ENCODE peak calls at places on chromosomes 7 and 10, in nine cellular contexts. One of them, this sample, is unnamed.

GRCh38 chr10:124294811-124295770 is 123.6 kb downstream of the OAT start:
- DNase-seq in fibroblast of lung: no peak
- DNase-seq in aorta: peak; percentile 63
- DNase-seq in cardiac muscle cell: no peak
- DNase-seq in RWPE2: no peak
- DNase-seq in left ventricle myocardium inferior: no peak
- DNase-seq in astrocyte: no peak
- DNase-seq in heart left ventricle: no peak
- DNase-seq in endodermal cell: no peak
- DNase-seq in this sample: no peak

GRCh38 chr10:78436223-78436575 is 402.5 kb downstream of the RPS24 start:
- DNase-seq in cardiac muscle cell: peak; percentile 59
- DNase-seq in astrocyte: no peak
- DNase-seq in aorta: no peak
- DNase-seq in heart left ventricle: no peak
- DNase-seq in endodermal cell: peak; percentile 71
- DNase-seq in fibroblast of lung: no peak
- DNase-seq in left ventricle myocardium inferior: no peak
- DNase-seq in RWPE2: no peak
- DNase-seq in this sample: no peak

GRCh38 chr10:23818484-23818883 is 379.6 kb downstream of the OTUD1 start:
- DNase-seq in aorta: no peak
- DNase-seq in cardiac muscle cell: no peak
- DNase-seq in astrocyte: no peak
- DNase-seq in fibroblast of lung: no peak
- DNase-seq in RWPE2: no peak
- DNase-seq in left ventricle myocardium inferior: no peak
- DNase-seq in heart left ventricle: no peak
- DNase-seq in endodermal cell: peak; percentile 59
- DNase-seq in this sample: no peak

GRCh38 chr7:30470783-30471182 is 7.8 kb downstream of the NOD1 start:
- DNase-seq in cardiac muscle cell: peak; percentile 83
- DNase-seq in endodermal cell: no peak
- DNase-seq in RWPE2: no peak
- DNase-seq in astrocyte: peak; percentile 90
- DNase-seq in fibroblast of lung: peak; percentile 92
- DNase-seq in left ventricle myocardium inferior: no peak
- DNase-seq in aorta: no peak
- DNase-seq in heart left ventricle: peak; percentile 57
- DNase-seq in this sample: no peak

GRCh38 chr10:30437039-30437781 is 3.2 kb downstream of the MAP3K8 start:
- DNase-seq in left ventricle myocardium inferior: no peak
- DNase-seq in astrocyte: peak; percentile 86
- DNase-seq in aorta: no peak
- DNase-seq in fibroblast of lung: peak; percentile 87
- DNase-seq in RWPE2: no peak
- DNase-seq in heart left ventricle: no peak
- DNase-seq in endodermal cell: no peak
- DNase-seq in cardiac muscle cell: no peak
- DNase-seq in this sample: no peak

GRCh38 chr10:101066146-101066889 is 4.5 kb downstream of the KAZALD1 start:
- DNase-seq in RWPE2: no peak
- DNase-seq in astrocyte: no peak
- DNase-seq in fibroblast of lung: peak; percentile 59
- DNase-seq in aorta: peak; percentile 91
- DNase-seq in cardiac muscle cell: peak; percentile 75
- DNase-seq in left ventricle myocardium inferior: peak; percentile 83
- DNase-seq in heart left ventricle: peak; percentile 87
- DNase-seq in endodermal cell: peak; percentile 79
- DNase-seq in this sample: peak; percentile 96

GRCh38 chr7:142481548-142481947 is 223.7 kb upstream of the PRSS58 start:
- DNase-seq in RWPE2: no peak
- DNase-seq in left ventricle myocardium inferior: no peak
- DNase-seq in fibroblast of lung: no peak
- DNase-seq in cardiac muscle cell: no peak
- DNase-seq in astrocyte: no peak
- DNase-seq in heart left ventricle: no peak
- DNase-seq in aorta: no peak
- DNase-seq in endodermal cell: peak; percentile 33
- DNase-seq in this sample: no peak

GRCh38 chr10:97320480-97321031 is 1.5 kb downstream of the FRAT1 start:
- DNase-seq in aorta: no peak
- DNase-seq in astrocyte: no peak
- DNase-seq in heart left ventricle: peak; percentile 24
- DNase-seq in cardiac muscle cell: peak; percentile 33
- DNase-seq in RWPE2: no peak
- DNase-seq in fibroblast of lung: no peak
- DNase-seq in left ventricle myocardium inferior: no peak
- DNase-seq in endodermal cell: peak; percentile 69
- DNase-seq in this sample: peak; percentile 67

GRCh38 chr10:123472606-123473005 is 193.5 kb upstream of the GPR26 start:
- DNase-seq in aorta: no peak
- DNase-seq in heart left ventricle: no peak
- DNase-seq in left ventricle myocardium inferior: no peak
- DNase-seq in astrocyte: no peak
- DNase-seq in cardiac muscle cell: peak; percentile 88
- DNase-seq in RWPE2: no peak
- DNase-seq in fibroblast of lung: no peak
- DNase-seq in endodermal cell: peak; percentile 82
- DNase-seq in this sample: no peak

GRCh38 chr10:11712761-11713160 is 29.4 kb upstream of the ECHDC3 start:
- DNase-seq in fibroblast of lung: peak; percentile 43
- DNase-seq in aorta: no peak
- DNase-seq in RWPE2: no peak
- DNase-seq in left ventricle myocardium inferior: no peak
- DNase-seq in astrocyte: peak; percentile 42
- DNase-seq in endodermal cell: no peak
- DNase-seq in heart left ventricle: no peak
- DNase-seq in cardiac muscle cell: no peak
- DNase-seq in this sample: no peak

DNA sequence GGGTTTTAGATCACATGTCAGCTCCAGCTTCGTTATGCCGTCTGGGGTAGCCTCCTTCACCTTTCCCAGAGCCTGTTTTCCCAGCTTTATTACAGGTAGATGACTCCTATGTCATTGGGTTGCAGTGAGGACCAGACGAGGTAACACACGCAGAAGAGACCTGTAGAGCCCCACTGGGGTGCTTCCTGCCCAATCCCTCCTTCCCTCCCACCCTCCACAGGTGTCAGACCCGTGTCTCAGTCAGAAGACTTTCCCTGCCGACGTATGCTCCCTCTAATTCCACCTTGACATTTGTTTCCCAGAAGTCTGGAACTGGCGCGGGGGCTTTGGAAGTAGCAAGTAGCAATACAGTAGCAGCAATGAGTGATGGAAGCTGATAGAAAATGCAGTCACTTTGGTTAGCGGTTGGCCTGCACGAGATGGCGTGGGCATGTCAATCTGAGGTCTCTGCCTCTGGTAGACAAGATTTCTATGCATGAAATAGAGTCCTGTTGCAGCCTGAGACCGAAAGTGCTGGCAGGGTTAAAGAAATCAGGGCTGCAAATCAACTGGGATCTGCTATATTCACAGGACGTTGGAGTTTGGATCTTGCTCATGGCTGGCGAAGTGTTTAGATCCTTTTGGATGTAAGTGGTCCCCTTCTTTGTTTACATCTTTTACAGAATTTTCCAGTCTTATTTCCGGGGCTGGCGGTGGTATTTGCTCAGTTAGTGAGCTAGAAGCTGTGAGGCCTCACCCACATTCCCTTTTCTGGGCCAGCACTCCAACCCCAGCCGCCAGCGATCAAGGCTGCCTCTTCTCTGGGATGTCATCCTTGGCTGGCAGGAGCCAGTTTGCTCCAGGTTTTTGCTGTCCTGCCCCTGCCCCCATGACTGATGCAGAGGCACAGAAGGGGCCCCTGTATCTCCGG is 78.3 kb upstream of the KMT2C start:
- DNase-seq in cardiac muscle cell: no peak
- DNase-seq in heart left ventricle: no peak
- DNase-seq in endodermal cell: peak; percentile 61
- DNase-seq in aorta: peak; percentile 54
- DNase-seq in left ventricle myocardium inferior: no peak
- DNase-seq in fibroblast of lung: no peak
- DNase-seq in RWPE2: no peak
- DNase-seq in astrocyte: no peak
- DNase-seq in this sample: no peak
- H3K27ac ChIP-seq in cardiac muscle cell: no peak overlapping the region
- H3K27ac ChIP-seq in heart left ventricle: no peak overlapping the region
- H3K27ac ChIP-seq in endodermal cell: no peak overlapping the region
- H3K27ac ChIP-seq in aorta: no peak overlapping the region
- H3K27ac ChIP-seq in left ventricle myocardium inferior: no peak overlapping the region
- H3K27ac ChIP-seq in fibroblast of lung: no peak overlapping the region
- H3K27ac ChIP-seq in RWPE2: no peak overlapping the region
- H3K27ac ChIP-seq in astrocyte: no peak overlapping the region
- H3K27ac ChIP-seq in this sample: no peak overlapping the region

GRCh38 chr10:63415635-63416244 is 50.0 kb downstream of the JMJD1C start:
- DNase-seq in heart left ventricle: no peak
- DNase-seq in astrocyte: no peak
- DNase-seq in RWPE2: no peak
- DNase-seq in left ventricle myocardium inferior: no peak
- DNase-seq in endodermal cell: no peak
- DNase-seq in fibroblast of lung: no peak
- DNase-seq in aorta: no peak
- DNase-seq in cardiac muscle cell: no peak
- DNase-seq in this sample: no peak

GRCh38 chr10:63414481-63415260 is 51.1 kb downstream of the JMJD1C start:
- DNase-seq in cardiac muscle cell: no peak
- DNase-seq in RWPE2: no peak
- DNase-seq in endodermal cell: no peak
- DNase-seq in astrocyte: peak; percentile 49
- DNase-seq in heart left ventricle: no peak
- DNase-seq in fibroblast of lung: peak; percentile 59
- DNase-seq in aorta: no peak
- DNase-seq in left ventricle myocardium inferior: no peak
- DNase-seq in this sample: no peak

GRCh38 chr10:63412304-63412703 is 53.5 kb downstream of the JMJD1C start:
- DNase-seq in left ventricle myocardium inferior: no peak
- DNase-seq in endodermal cell: no peak
- DNase-seq in heart left ventricle: no peak
- DNase-seq in cardiac muscle cell: no peak
- DNase-seq in RWPE2: no peak
- DNase-seq in aorta: no peak
- DNase-seq in fibroblast of lung: no peak
- DNase-seq in astrocyte: no peak
- DNase-seq in this sample: no peak

GRCh38 chr10:63410633-63411032 is 55.1 kb downstream of the JMJD1C start:
- DNase-seq in astrocyte: no peak
- DNase-seq in aorta: no peak
- DNase-seq in endodermal cell: no peak
- DNase-seq in RWPE2: no peak
- DNase-seq in left ventricle myocardium inferior: no peak
- DNase-seq in fibroblast of lung: no peak
- DNase-seq in heart left ventricle: no peak
- DNase-seq in cardiac muscle cell: no peak
- DNase-seq in this sample: no peak

GRCh38 chr10:63413429-63413828 is 52.3 kb downstream of the JMJD1C start:
- DNase-seq in heart left ventricle: no peak
- DNase-seq in left ventricle myocardium inferior: no peak
- DNase-seq in fibroblast of lung: no peak
- DNase-seq in RWPE2: no peak
- DNase-seq in astrocyte: no peak
- DNase-seq in cardiac muscle cell: no peak
- DNase-seq in aorta: no peak
- DNase-seq in endodermal cell: no peak
- DNase-seq in this sample: no peak
- H3K4me1 ChIP-seq in heart left ventricle: peaks cover 10% of the 10 kb centered on the region
- H3K4me1 ChIP-seq in left ventricle myocardium inferior: peaks cover 61% of the 10 kb centered on the region
- H3K4me1 ChIP-seq in fibroblast of lung: peaks cover 2% of the 10 kb centered on the region
- H3K4me1 ChIP-seq in RWPE2: peaks cover 42% of the 10 kb centered on the region
- H3K4me1 ChIP-seq in astrocyte: peaks cover 9% of the 10 kb centered on the region
- H3K4me1 ChIP-seq in cardiac muscle cell: peaks cover 50% of the 10 kb centered on the region
- H3K4me1 ChIP-seq in aorta: no peaks in the 10 kb centered on the region
- H3K4me1 ChIP-seq in endodermal cell: peaks cover 11% of the 10 kb centered on the region
- H3K4me1 ChIP-seq in this sample: no peaks in the 10 kb centered on the region

GRCh38 chr7:122299935-122300606 is 4.5 kb downstream of the FEZF1 start:
- DNase-seq in cardiac muscle cell: no peak
- DNase-seq in endodermal cell: peak; percentile 79
- DNase-seq in left ventricle myocardium inferior: no peak
- DNase-seq in fibroblast of lung: no peak
- DNase-seq in aorta: peak; percentile 58
- DNase-seq in RWPE2: no peak
- DNase-seq in heart left ventricle: no peak
- DNase-seq in astrocyte: no peak
- DNase-seq in this sample: no peak

GRCh38 chr7:122301858-122302745 is 2.4 kb downstream of the FEZF1 start:
- DNase-seq in cardiac muscle cell: no peak
- DNase-seq in RWPE2: no peak
- DNase-seq in aorta: peak; percentile 72
- DNase-seq in endodermal cell: peak; percentile 76
- DNase-seq in astrocyte: no peak
- DNase-seq in left ventricle myocardium inferior: no peak
- DNase-seq in heart left ventricle: no peak
- DNase-seq in fibroblast of lung: no peak
- DNase-seq in this sample: no peak

GRCh38 chr7:122299624-122299934 is 5.0 kb downstream of the FEZF1 start:
- DNase-seq in aorta: no peak
- DNase-seq in left ventricle myocardium inferior: no peak
- DNase-seq in fibroblast of lung: no peak
- DNase-seq in cardiac muscle cell: no peak
- DNase-seq in endodermal cell: no peak
- DNase-seq in astrocyte: no peak
- DNase-seq in RWPE2: no peak
- DNase-seq in heart left ventricle: no peak
- DNase-seq in this sample: no peak

GRCh38 chr7:122301291-122301690 is 3.3 kb downstream of the FEZF1 start:
- DNase-seq in aorta: no peak
- DNase-seq in endodermal cell: no peak
- DNase-seq in heart left ventricle: no peak
- DNase-seq in cardiac muscle cell: no peak
- DNase-seq in astrocyte: no peak
- DNase-seq in fibroblast of lung: no peak
- DNase-seq in left ventricle myocardium inferior: no peak
- DNase-seq in RWPE2: no peak
- DNase-seq in this sample: no peak

DNA sequence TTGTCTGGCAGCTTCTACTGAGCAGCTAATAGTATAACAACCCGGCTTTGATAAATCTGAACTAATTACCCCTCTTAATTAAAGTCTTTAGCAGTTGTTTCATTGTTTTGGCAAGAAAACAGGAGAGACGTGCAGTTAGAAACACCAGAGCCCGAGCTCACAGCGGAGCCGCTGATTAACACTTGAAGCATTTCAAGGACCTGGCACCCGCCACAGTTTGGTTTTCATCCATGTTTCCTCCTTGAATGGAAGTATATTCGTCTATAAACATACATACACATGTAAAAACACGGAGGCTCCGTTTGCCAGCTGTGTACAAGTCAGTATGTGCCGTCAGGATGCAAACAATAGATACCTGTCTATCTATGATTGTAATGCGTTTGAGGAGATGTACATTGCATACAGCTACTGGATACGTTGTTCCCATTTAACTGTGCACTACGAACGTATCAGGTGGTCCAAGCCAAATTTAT is 3.9 kb downstream of the FEZF1 start:
- DNase-seq in heart left ventricle: no peak
- DNase-seq in endodermal cell: peak; percentile 63
- DNase-seq in cardiac muscle cell: no peak
- DNase-seq in fibroblast of lung: peak; percentile 59
- DNase-seq in astrocyte: peak; percentile 38
- DNase-seq in RWPE2: no peak
- DNase-seq in left ventricle myocardium inferior: no peak
- DNase-seq in aorta: no peak
- DNase-seq in this sample: no peak
- H3K9me3 ChIP-seq in heart left ventricle: no peaks in the 10 kb centered on the region
- H3K9me3 ChIP-seq in endodermal cell: no peaks in the 10 kb centered on the region
- H3K9me3 ChIP-seq in cardiac muscle cell: no peaks in the 10 kb centered on the region
- H3K9me3 ChIP-seq in fibroblast of lung: no peaks in the 10 kb centered on the region
- H3K9me3 ChIP-seq in astrocyte: no peaks in the 10 kb centered on the region
- H3K9me3 ChIP-seq in RWPE2: no peaks in the 10 kb centered on the region
- H3K9me3 ChIP-seq in left ventricle myocardium inferior: no peaks in the 10 kb centered on the region
- H3K9me3 ChIP-seq in aorta: no peaks in the 10 kb centered on the region
- H3K9me3 ChIP-seq in this sample: no peaks in the 10 kb centered on the region

GRCh38 chr10:34918896-34919295 is 103.8 kb upstream of the PARD3 start:
- DNase-seq in aorta: no peak
- DNase-seq in endodermal cell: no peak
- DNase-seq in RWPE2: no peak
- DNase-seq in heart left ventricle: no peak
- DNase-seq in astrocyte: peak; percentile 23
- DNase-seq in fibroblast of lung: peak; percentile 41
- DNase-seq in left ventricle myocardium inferior: no peak
- DNase-seq in cardiac muscle cell: no peak
- DNase-seq in this sample: no peak
- H3K27ac ChIP-seq in aorta: no peak overlapping the region
- H3K27ac ChIP-seq in endodermal cell: peak overlapping the region; percentile 90
- H3K27ac ChIP-seq in RWPE2: no peak overlapping the region
- H3K27ac ChIP-seq in heart left ventricle: no peak overlapping the region
- H3K27ac ChIP-seq in astrocyte: no peak overlapping the region
- H3K27ac ChIP-seq in fibroblast of lung: no peak overlapping the region
- H3K27ac ChIP-seq in left ventricle myocardium inferior: no peak overlapping the region
- H3K27ac ChIP-seq in cardiac muscle cell: no peak overlapping the region
- H3K27ac ChIP-seq in this sample: no peak overlapping the region